ENCODE peak calls at places on chromosomes 6 and 20, in four cellular contexts. B is uterus, M is tibial nerve, Z is stomach. J is an unnamed sample.

GRCh38 chr20:3651204-3651970 is 11.8 kb downstream of the GFRA4 start:
- DNase-seq in B (no peak), M (no peak), Z (peak; percentile 19), J (no peak)

GRCh38 chr20:41213150-41213820 is 75.9 kb downstream of the PLCG1 start:
- DNase-seq in B (no peak), M (no peak), Z (no peak), J (no peak)

GRCh38 chr6:33761922-33762629 is 15.4 kb upstream of the IP6K3 start:
- DNase-seq in B (peak; percentile 58), M (no peak), Z (peak; percentile 73), J (peak; percentile 80)

GRCh38 chr6:108588586-108588985 is 27.9 kb downstream of the FOXO3 start:
- DNase-seq in B (no peak), M (no peak), Z (no peak), J (no peak)

GRCh38 chr6:77962070-77962469 is 309.2 kb downstream of the MEI4 start:
- DNase-seq in B (no peak), M (no peak), Z (no peak), J (no peak)

GRCh38 chr20:47310729-47311128 is 45.8 kb downstream of the ZMYND8 start:
- DNase-seq in B (no peak), M (no peak), Z (no peak), J (no peak)

GRCh38 chr6:99458319-99458718 is 33.2 kb upstream of the PNISR start:
- DNase-seq in B (no peak), M (no peak), Z (no peak), J (no peak)

GRCh38 chr6:121479486-121480098 is 44.1 kb downstream of the GJA1 start:
- DNase-seq in B (no peak), M (no peak), Z (no peak), J (peak; percentile 57)

GRCh38 chr20:61120595-61121515 is 131.2 kb upstream of the CDH4 start:
- DNase-seq in B (no peak), M (peak; percentile 71), Z (no peak), J (peak; percentile 36)

GRCh38 chr6:52815167-52816092 is 11.8 kb upstream of the GSTA1 start:
- DNase-seq in B (no peak), M (peak; percentile 23), Z (peak; percentile 61), J (peak; percentile 67)

DNA sequence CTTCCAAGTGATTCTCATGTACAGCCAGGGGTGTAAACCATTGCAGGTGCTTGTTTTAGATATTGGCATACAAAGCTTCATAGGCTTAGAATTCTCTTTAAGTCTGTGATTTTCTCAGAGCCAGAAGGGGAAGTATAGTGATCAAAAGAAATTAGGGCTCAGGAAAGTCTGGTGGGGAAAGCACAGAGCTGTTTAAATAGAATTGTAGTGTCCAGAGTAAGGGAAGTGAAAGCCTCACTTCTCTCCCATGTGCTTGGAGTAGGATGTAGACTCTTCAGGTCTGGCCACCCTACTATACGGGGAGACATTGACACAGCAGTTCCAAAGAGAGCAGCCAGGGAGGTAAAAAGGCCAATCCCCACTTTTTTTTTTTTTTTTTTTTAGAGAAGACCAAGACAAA is 10.4 kb downstream of the GCNT2 start:
- DNase-seq in B (no peak), M (no peak), Z (no peak), J (no peak)
- TF ChIP-seq POLR2A in B (no peak), M (no peak), Z (no peak), J (no peak)

GRCh38 chr6:150894935-150895686 is 29.6 kb downstream of the MTHFD1L start:
- DNase-seq in B (no peak), M (peak; percentile 24), Z (no peak), J (no peak)
- TF ChIP-seq CTCF in B (no peak), M (no peak), Z (no peak), J (no peak)

GRCh38 chr20:34829191-34829590 is 3.7 kb upstream of the NCOA6 start:
- DNase-seq in B (no peak), M (no peak), Z (no peak), J (no peak)
- TF ChIP-seq POLR2A in B (no peak), M (no peak), Z (no peak), J (no peak)

GRCh38 chr6:146041282-146041681 is 12.4 kb downstream of the GRM1 start:
- DNase-seq in B (no peak), M (no peak), Z (no peak), J (no peak)
- TF ChIP-seq CTCF in B (no peak), M (no peak), Z (no peak), J (no peak)

J was measured in adrenal gland.